ENCODE peak calls at places on chromosome X, in five cellular contexts. One of them, this sample, is unnamed.

GRCh38 chrX:43349363-43349762 is 306.7 kb upstream of the MAOA start:
- DNase-seq in GM12864: peak
- DNase-seq in A172: peak
- DNase-seq in left cardiac atrium: no peak
- DNase-seq in foreskin fibroblast: no peak
- DNase-seq in this sample: peak

GRCh38 chrX:24759786-24760185 is 66.1 kb downstream of the POLA1 start:
- DNase-seq in A172: no peak
- DNase-seq in left cardiac atrium: no peak
- DNase-seq in GM12864: no peak
- DNase-seq in foreskin fibroblast: no peak
- DNase-seq in this sample: no peak

GRCh38 chrX:111165902-111166301 is 69.9 kb downstream of the PAK3 start:
- DNase-seq in foreskin fibroblast: no peak
- DNase-seq in A172: no peak
- DNase-seq in left cardiac atrium: no peak
- DNase-seq in GM12864: no peak
- DNase-seq in this sample: no peak

GRCh38 chrX:49199906-49200771 is at the start of gene SYP:
- DNase-seq in GM12864: no peak
- DNase-seq in foreskin fibroblast: peak
- DNase-seq in A172: peak
- DNase-seq in left cardiac atrium: peak
- DNase-seq in this sample: no peak

GRCh38 chrX:118976599-118977340 is 2.4 kb downstream of the LONRF3 start:
- DNase-seq in A172: peak
- DNase-seq in left cardiac atrium: peak
- DNase-seq in foreskin fibroblast: no peak
- DNase-seq in GM12864: no peak
- DNase-seq in this sample: no peak

GRCh38 chrX:2351321-2351720 is 149.5 kb downstream of the DHRSX start:
- DNase-seq in foreskin fibroblast: peak
- DNase-seq in left cardiac atrium: no peak
- DNase-seq in GM12864: no peak
- DNase-seq in A172: peak
- DNase-seq in this sample: no peak

GRCh38 chrX:18719852-18720251 is 12.4 kb downstream of the PPEF1 start:
- DNase-seq in left cardiac atrium: no peak
- DNase-seq in foreskin fibroblast: no peak
- DNase-seq in A172: no peak
- DNase-seq in GM12864: no peak
- DNase-seq in this sample: no peak

GRCh38 chrX:11632732-11633131 is 33.0 kb downstream of the ARHGAP6 start:
- DNase-seq in GM12864: no peak
- DNase-seq in left cardiac atrium: no peak
- DNase-seq in foreskin fibroblast: no peak
- DNase-seq in A172: no peak
- DNase-seq in this sample: no peak

GRCh38 chrX:123450217-123450616 is 266.1 kb downstream of the GRIA3 start:
- DNase-seq in A172: no peak
- DNase-seq in foreskin fibroblast: no peak
- DNase-seq in GM12864: no peak
- DNase-seq in left cardiac atrium: no peak
- DNase-seq in this sample: no peak

GRCh38 chrX:10156199-10157031 is at the start of gene CLCN4:
- DNase-seq in A172: peak
- DNase-seq in left cardiac atrium: peak
- DNase-seq in foreskin fibroblast: peak
- DNase-seq in GM12864: no peak
- DNase-seq in this sample: no peak

GRCh38 chrX:15674514-15674898 is 9.9 kb upstream of the CLTRN start:
- DNase-seq in left cardiac atrium: peak
- DNase-seq in A172: peak
- DNase-seq in GM12864: peak
- DNase-seq in foreskin fibroblast: peak
- DNase-seq in this sample: peak

GRCh38 chrX:99172958-99173357 is 1237.1 kb downstream of the PCDH19 start:
- DNase-seq in A172: no peak
- DNase-seq in GM12864: no peak
- DNase-seq in foreskin fibroblast: no peak
- DNase-seq in left cardiac atrium: no peak
- DNase-seq in this sample: no peak

GRCh38 chrX:101507372-101507771 is 22.1 kb downstream of the ARMCX4 start:
- DNase-seq in left cardiac atrium: no peak
- DNase-seq in GM12864: no peak
- DNase-seq in foreskin fibroblast: no peak
- DNase-seq in A172: no peak
- DNase-seq in this sample: no peak

GRCh38 chrX:153644356-153645125 is 2.5 kb upstream of the DUSP9 start:
- DNase-seq in GM12864: no peak
- DNase-seq in left cardiac atrium: no peak
- DNase-seq in foreskin fibroblast: no peak
- DNase-seq in A172: no peak
- DNase-seq in this sample: no peak

GRCh38 chrX:12970691-12971202 is 4.2 kb upstream of the TMSB4X start:
- DNase-seq in GM12864: no peak
- DNase-seq in foreskin fibroblast: peak
- DNase-seq in A172: no peak
- DNase-seq in left cardiac atrium: no peak
- DNase-seq in this sample: peak

GRCh38 chrX:13472975-13473665 is 96.3 kb upstream of the EGFL6 start:
- DNase-seq in GM12864: no peak
- DNase-seq in foreskin fibroblast: no peak
- DNase-seq in A172: no peak
- DNase-seq in left cardiac atrium: no peak
- DNase-seq in this sample: peak

GRCh38 chrX:123846598-123847038 is 13.2 kb upstream of the XIAP start:
- DNase-seq in foreskin fibroblast: peak
- DNase-seq in left cardiac atrium: no peak
- DNase-seq in GM12864: no peak
- DNase-seq in A172: peak
- DNase-seq in this sample: no peak

GRCh38 chrX:71650333-71650969 is 16.9 kb upstream of the LOC101059915 start:
- DNase-seq in foreskin fibroblast: no peak
- DNase-seq in left cardiac atrium: no peak
- DNase-seq in A172: no peak
- DNase-seq in GM12864: no peak
- DNase-seq in this sample: no peak

GRCh38 chrX:81202413-81202794 is 502 bp downstream of the SH3BGRL start:
- DNase-seq in left cardiac atrium: no peak
- DNase-seq in GM12864: no peak
- DNase-seq in foreskin fibroblast: no peak
- DNase-seq in A172: no peak
- DNase-seq in this sample: no peak

GRCh38 chrX:9997524-9997923 is 30.4 kb downstream of the CLDN34 start:
- DNase-seq in A172: no peak
- DNase-seq in left cardiac atrium: no peak
- DNase-seq in GM12864: no peak
- DNase-seq in foreskin fibroblast: no peak
- DNase-seq in this sample: peak

GRCh38 chrX:77749695-77750094 is 36.3 kb downstream of the ATRX start:
- DNase-seq in A172: no peak
- DNase-seq in foreskin fibroblast: peak
- DNase-seq in left cardiac atrium: no peak
- DNase-seq in GM12864: no peak
- DNase-seq in this sample: no peak

GRCh38 chrX:115449742-115450141 is 111.2 kb upstream of the PLS3 start:
- DNase-seq in A172: no peak
- DNase-seq in left cardiac atrium: peak
- DNase-seq in GM12864: no peak
- DNase-seq in foreskin fibroblast: peak
- DNase-seq in this sample: no peak